ENCODE peak calls at places on chromosomes 1 and 21, in nine cellular contexts. G, A, L, Z, B, N, M, X and J are unnamed samples.
A peak's percentile ranks its signal among the peaks of the same experiment; 100 is the strongest.

GRCh38 chr1:37282763-37283162 is 191.6 kb upstream of the ZC3H12A start:
- DNase-seq in X (no peak), Z (no peak), B (no peak), N (no peak), G (no peak), L (no peak), A (no peak), M (no peak), J (no peak)

GRCh38 chr1:109262231-109263010 is 13.1 kb downstream of the CELSR2 start:
- DNase-seq in Z (no peak), M (no peak), B (no peak), X (no peak), G (no peak), N (no peak), A (no peak), L (no peak), J (no peak)

GRCh38 chr1:12249181-12249580 is 19.4 kb downstream of the VPS13D start:
- DNase-seq in G (peak; percentile 14), L (no peak), M (no peak), N (no peak), B (no peak), X (no peak), A (no peak), Z (no peak), J (no peak)

GRCh38 chr1:41936107-41936506 is 17.4 kb upstream of the HIVEP3 start:
- DNase-seq in M (no peak), L (no peak), A (no peak), Z (no peak), B (no peak), N (peak; percentile 34), G (peak; percentile 38), X (no peak), J (peak; percentile 29)

GRCh38 chr1:97192872-97193572 is 471.4 kb downstream of the PTBP2 start:
- DNase-seq in Z (no peak), X (no peak), M (no peak), B (no peak), A (peak; percentile 71), N (peak; percentile 95), G (peak; percentile 98), L (no peak), J (peak; percentile 3)

GRCh38 chr1:91744973-91745648 is 140.8 kb downstream of the TGFBR3 start:
- DNase-seq in B (peak; percentile 57), M (no peak), G (peak; percentile 55), N (peak; percentile 47), X (no peak), L (no peak), Z (peak; percentile 86), A (no peak), J (no peak)

GRCh38 chr1:41354956-41355355 is 6.3 kb upstream of the FOXO6 start:
- DNase-seq in Z (no peak), B (no peak), G (no peak), A (no peak), N (no peak), X (no peak), M (no peak), L (no peak), J (no peak)

GRCh38 chr1:86741947-86742572 is 37.7 kb downstream of the SH3GLB1 start:
- DNase-seq in X (no peak), Z (no peak), G (peak; percentile 78), A (no peak), L (peak; percentile 9), M (peak; percentile 3), N (peak; percentile 64), B (no peak), J (peak; percentile 48)

GRCh38 chr1:165630629-165631402 is at the start of gene MGST3:
- DNase-seq in N (peak; percentile 98), B (peak; percentile 87), X (peak; percentile 91), Z (peak; percentile 96), A (peak; percentile 82), G (peak; percentile 99), L (peak; percentile 92), M (peak; percentile 95), J (peak; percentile 98)

GRCh38 chr1:210072129-210072528 is 134.1 kb downstream of the SYT14 start:
- DNase-seq in A (peak; percentile 32), B (no peak), Z (no peak), N (no peak), M (no peak), L (no peak), G (no peak), X (no peak), J (no peak)

GRCh38 chr1:19458815-19459417 is 26.4 kb downstream of the CAPZB start:
- DNase-seq in G (no peak), B (no peak), Z (no peak), L (no peak), A (no peak), M (no peak), N (no peak), X (no peak), J (no peak)

GRCh38 chr1:221439008-221439733 is 302.7 kb downstream of the DUSP10 start:
- DNase-seq in B (no peak), A (no peak), M (no peak), Z (no peak), N (peak; percentile 51), L (peak; percentile 26), G (peak; percentile 88), X (no peak), J (peak; percentile 77)

GRCh38 chr21:33815153-33815707 is 100.4 kb downstream of the ATP5PO start:
- DNase-seq in G (no peak), M (no peak), X (no peak), B (no peak), L (no peak), A (no peak), Z (no peak), N (no peak), J (no peak)

GRCh38 chr1:172108494-172108893 is 267.2 kb downstream of the DNM3 start:
- DNase-seq in L (no peak), A (no peak), Z (no peak), G (no peak), X (no peak), N (no peak), M (no peak), B (no peak), J (no peak)

GRCh38 chr1:95451904-95452303 is 217.9 kb downstream of the RWDD3 start:
- DNase-seq in X (no peak), G (no peak), L (no peak), N (no peak), A (no peak), B (no peak), M (no peak), Z (no peak), J (no peak)

GRCh38 chr1:95453053-95453452 is 219.0 kb downstream of the RWDD3 start:
- DNase-seq in Z (no peak), A (no peak), N (no peak), X (no peak), L (no peak), M (no peak), G (no peak), B (no peak), J (no peak)

DNA sequence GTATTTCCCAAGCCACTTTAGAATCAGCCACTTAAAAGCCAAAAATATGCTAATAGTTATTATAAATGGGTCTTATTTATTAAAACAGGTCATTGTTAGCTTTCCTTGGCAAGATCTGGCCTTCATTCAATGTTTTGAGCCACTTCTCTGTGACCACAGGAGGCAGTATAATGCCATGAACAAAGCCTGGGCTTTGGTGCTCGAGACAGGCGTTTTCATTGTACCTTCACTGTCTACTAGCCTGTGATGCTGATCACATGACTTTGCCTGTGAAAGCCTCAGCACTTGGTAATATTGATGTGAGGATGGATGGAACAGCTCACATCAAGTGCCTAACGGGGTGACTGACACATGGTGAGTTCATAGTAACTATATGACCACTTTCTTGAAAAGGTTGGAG is 217.0 kb downstream of the RWDD3 start:
- DNase-seq in L (no peak), A (no peak), Z (no peak), N (no peak), B (no peak), M (no peak), G (no peak), X (no peak), J (peak; percentile 3)
- TF ChIP-seq CTCF in L (peak; percentile 31), A (no peak), Z (no peak), N (no peak), B (no peak), M (no peak), G (no peak), X (no peak), J (peak; percentile 13)

GRCh38 chr1:31768939-31769704 is 5.0 kb upstream of the ADGRB2 start:
- DNase-seq in X (no peak), N (no peak), B (no peak), L (no peak), Z (no peak), M (no peak), A (no peak), G (no peak), J (peak; percentile 25)

GRCh38 chr1:31773861-31774260 is 9.7 kb upstream of the ADGRB2 start:
- DNase-seq in M (no peak), X (no peak), N (no peak), A (no peak), B (no peak), Z (no peak), L (no peak), G (no peak), J (no peak)

GRCh38 chr1:31769720-31770390 is 5.7 kb upstream of the ADGRB2 start:
- DNase-seq in A (no peak), Z (no peak), N (no peak), G (no peak), B (no peak), L (no peak), X (no peak), M (no peak), J (no peak)

GRCh38 chr1:31772669-31773248 is 8.6 kb upstream of the ADGRB2 start:
- DNase-seq in G (no peak), X (no peak), B (no peak), M (no peak), Z (no peak), L (no peak), A (no peak), N (no peak), J (no peak)

GRCh38 chr1:31771891-31772668 is 7.9 kb upstream of the ADGRB2 start:
- DNase-seq in A (no peak), X (no peak), N (no peak), G (peak; percentile 35), Z (no peak), L (no peak), B (no peak), M (no peak), J (no peak)
- H3K4me3 ChIP-seq in A (peak overlapping the region; percentile 15), X (no peak overlapping the region), N (peak overlapping the region; percentile 36), G (peak overlapping the region; percentile 26), Z (no peak overlapping the region), L (no peak overlapping the region), B (peak overlapping the region; percentile 13), M (no peak overlapping the region), J (no peak overlapping the region)

DNA sequence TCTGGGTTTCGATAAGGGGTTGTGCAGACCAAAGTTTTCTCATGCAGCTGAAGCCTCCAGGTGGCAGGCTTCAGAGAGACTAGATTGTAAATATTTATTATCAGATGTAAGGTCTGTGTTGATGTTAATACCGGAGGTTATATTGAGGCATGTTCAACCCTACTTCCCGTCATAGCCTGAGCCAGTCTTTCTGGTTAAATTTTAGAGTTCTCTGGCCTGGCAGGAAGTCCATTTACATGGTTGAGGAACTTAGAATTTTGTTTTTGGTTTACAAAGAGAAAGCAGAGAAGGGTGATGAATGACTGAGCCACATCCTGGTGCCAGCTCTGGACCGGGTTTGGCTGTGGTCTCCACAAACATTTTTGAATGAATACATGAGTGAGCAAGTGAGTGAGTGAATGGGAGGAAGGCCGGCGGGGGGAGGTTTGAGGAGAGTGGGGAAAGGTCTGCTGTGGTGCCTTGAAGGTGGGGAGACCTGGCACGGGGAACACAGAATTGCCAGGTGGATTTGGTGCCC is 218.5 kb downstream of the DISC1 start:
- DNase-seq in X (no peak), G (peak; percentile 16), B (no peak), L (no peak), A (no peak), M (no peak), N (peak; percentile 39), Z (no peak), J (peak; percentile 46)
- TF ChIP-seq CTCF in X (no peak), G (peak; percentile 36), B (no peak), L (no peak), A (no peak), M (no peak), N (no peak), Z (no peak), J (no peak)

GRCh38 chr1:245802941-245803665 is 648.3 kb downstream of the KIF26B start:
- DNase-seq in X (no peak), N (no peak), M (no peak), G (no peak), B (no peak), L (no peak), Z (no peak), A (no peak), J (no peak)
- H3K4me3 ChIP-seq in X (no peak overlapping the region), N (no peak overlapping the region), M (no peak overlapping the region), G (no peak overlapping the region), B (no peak overlapping the region), L (no peak overlapping the region), Z (no peak overlapping the region), A (no peak overlapping the region), J (no peak overlapping the region)